ENCODE peak calls at places on chromosome 10, in nine cellular contexts. J is coronary artery, H is psoas muscle, D is brain microvascular endothelial cell, F is upper lobe of right lung, L is body of pancreas, T is heart right ventricle, U is endodermal cell, C is H9. Y is an unnamed sample.

GRCh38 chr10:47139121-47139520 is 160.9 kb upstream of the GDF10 start:
- DNase-seq in H (no peak), F (no peak), L (no peak), U (no peak), J (no peak), D (no peak), C (no peak), T (no peak), Y (peak; percentile 38)

GRCh38 chr10:11898372-11899066 is 75.4 kb downstream of the PROSER2 start:
- DNase-seq in H (no peak), T (no peak), D (no peak), F (peak; percentile 90), C (peak; percentile 24), U (peak; percentile 55), L (peak; percentile 85), J (no peak), Y (no peak)

GRCh38 chr10:3805791-3806381 is 20.9 kb upstream of the KLF6 start:
- DNase-seq in J (no peak), D (peak; percentile 89), H (no peak), C (peak; percentile 69), T (peak; percentile 74), L (peak; percentile 60), U (peak; percentile 91), F (no peak), Y (peak; percentile 86)

GRCh38 chr10:52486840-52487611 is 172.9 kb downstream of the DKK1 start:
- DNase-seq in U (no peak), D (peak; percentile 87), H (no peak), J (no peak), T (no peak), F (no peak), C (no peak), L (no peak), Y (no peak)

GRCh38 chr10:70232155-70232858 is 922 bp downstream of the PPA1 start:
- DNase-seq in F (peak; percentile 79), H (peak; percentile 40), U (peak; percentile 71), L (peak; percentile 81), T (peak; percentile 56), C (no peak), J (no peak), D (peak; percentile 48), Y (no peak)

GRCh38 chr10:80260295-80261243 is 28.9 kb downstream of the MAT1A start:
- DNase-seq in T (no peak), H (no peak), C (peak; percentile 64), U (peak; percentile 89), F (no peak), J (no peak), D (peak; percentile 27), L (no peak), Y (no peak)

GRCh38 chr10:26057466-26057865 is 123.4 kb downstream of the MYO3A start:
- DNase-seq in C (no peak), H (no peak), T (no peak), L (no peak), F (no peak), J (no peak), D (no peak), U (no peak), Y (no peak)

GRCh38 chr10:49219248-49219647 is 31.1 kb upstream of the TMEM273 start:
- DNase-seq in U (no peak), J (no peak), T (no peak), F (no peak), D (no peak), L (no peak), C (no peak), H (no peak), Y (no peak)

DNA sequence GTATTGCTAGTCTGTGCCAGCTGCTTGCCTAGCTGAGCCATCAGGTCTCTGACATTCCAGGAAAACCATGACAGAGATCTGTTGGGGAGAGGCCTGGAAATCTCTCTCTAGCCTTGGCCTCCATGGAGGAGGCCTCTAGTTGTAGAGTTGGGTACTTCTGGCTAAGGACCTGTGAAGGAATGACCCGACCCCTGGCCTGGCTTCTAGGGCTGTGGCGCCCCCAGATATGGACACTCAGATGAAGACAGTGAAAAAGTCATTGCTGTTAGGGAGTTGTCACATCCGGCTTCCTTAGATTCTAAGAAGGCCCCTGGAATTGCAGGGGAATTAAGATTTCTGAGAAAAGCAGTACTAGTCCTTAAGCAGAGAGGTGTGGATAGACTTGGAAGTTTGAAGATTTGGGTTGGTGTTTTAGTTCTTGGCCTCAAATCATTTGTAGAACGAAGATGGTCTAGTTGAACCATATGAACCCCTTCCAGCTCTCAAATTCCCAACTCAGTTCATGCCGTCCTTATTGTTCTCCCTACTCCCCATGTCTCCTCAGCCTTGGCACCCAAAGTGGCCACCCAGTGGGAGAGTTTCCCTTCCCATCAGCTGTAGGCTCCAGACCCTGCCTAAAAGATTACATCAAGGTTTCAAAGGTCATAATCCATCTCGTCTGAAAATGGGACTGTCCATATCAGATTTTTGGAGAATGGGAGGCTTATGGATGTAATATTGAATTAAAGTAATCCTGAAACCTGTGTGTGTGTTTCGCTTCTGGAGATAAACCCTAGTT is 7.0 kb downstream of the HHEX start:
- DNase-seq in J (no peak), D (no peak), T (no peak), H (no peak), F (no peak), U (peak; percentile 57), C (peak; percentile 41), L (no peak), Y (no peak)
- H3K27ac ChIP-seq in J (no peak overlapping the region), D (no peak overlapping the region), T (no peak overlapping the region), H (no peak overlapping the region), F (no peak overlapping the region), U (no peak overlapping the region), C (no peak overlapping the region), L (peak overlapping the region; percentile 92), Y (no peak overlapping the region)

GRCh38 chr10:89278034-89278535 is 23.8 kb upstream of the IFIT2 start:
- DNase-seq in L (peak; percentile 84), J (no peak), D (peak; percentile 96), H (no peak), T (peak; percentile 82), U (no peak), C (no peak), F (no peak), Y (peak; percentile 76)
- TF ChIP-seq CTCF in L (no peak), J (no peak), D (no peak), H (no peak), T (no peak), U (no peak), C (no peak), F (no peak), Y (no peak)

DNA sequence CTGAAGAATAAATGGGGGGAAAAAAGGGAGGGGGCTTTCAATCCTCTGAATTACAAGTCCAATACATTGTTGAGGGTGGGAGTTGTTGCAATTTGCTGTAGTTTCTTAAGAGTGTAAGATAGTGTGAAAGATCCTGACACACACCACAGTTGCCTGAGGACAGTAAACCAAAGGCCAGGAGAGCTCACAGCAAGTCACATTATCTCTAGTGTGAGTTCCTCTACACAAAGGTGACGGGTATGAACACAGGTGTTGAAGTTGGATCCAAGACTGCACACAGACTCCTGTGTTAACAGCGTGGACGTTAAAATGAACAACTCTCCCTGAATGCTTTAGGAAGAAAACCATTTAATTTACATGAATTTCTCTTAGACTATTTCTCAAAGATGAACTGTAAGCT is 12.0 kb downstream of the LARP4B start:
- DNase-seq in U (no peak), C (no peak), H (no peak), D (no peak), J (no peak), F (no peak), L (no peak), T (no peak), Y (no peak)
- H3K27ac ChIP-seq in U (no peak overlapping the region), C (no peak overlapping the region), H (no peak overlapping the region), D (no peak overlapping the region), J (no peak overlapping the region), F (no peak overlapping the region), L (no peak overlapping the region), T (no peak overlapping the region), Y (peak overlapping the region; percentile 35)

GRCh38 chr10:103700436-103700715 is 155.0 kb downstream of the SH3PXD2A start:
- DNase-seq in T (no peak), L (no peak), D (no peak), C (no peak), J (no peak), U (no peak), F (no peak), H (no peak), Y (no peak)

GRCh38 chr10:103701380-103702222 is 153.8 kb downstream of the SH3PXD2A start:
- DNase-seq in U (no peak), L (no peak), D (no peak), T (no peak), H (no peak), J (no peak), F (no peak), C (no peak), Y (no peak)

GRCh38 chr10:103697787-103698186 is 157.6 kb downstream of the SH3PXD2A start:
- DNase-seq in T (no peak), F (no peak), U (no peak), C (no peak), L (no peak), J (no peak), D (no peak), H (no peak), Y (no peak)

GRCh38 chr10:103698266-103698665 is 157.1 kb downstream of the SH3PXD2A start:
- DNase-seq in D (no peak), F (no peak), C (no peak), U (no peak), L (no peak), J (no peak), H (no peak), T (no peak), Y (no peak)

GRCh38 chr10:103699611-103700435 is 155.6 kb downstream of the SH3PXD2A start:
- DNase-seq in T (no peak), D (no peak), U (no peak), H (no peak), F (no peak), L (no peak), J (no peak), C (peak; percentile 50), Y (no peak)
- TF ChIP-seq CTCF in T (no peak), D (peak; percentile 55), U (peak; percentile 51), H (no peak), F (no peak), L (no peak), J (no peak), C (peak; percentile 49), Y (no peak)

GRCh38 chr10:31701546-31701945 is 227.1 kb downstream of the ARHGAP12 start:
- DNase-seq in F (no peak), T (no peak), D (no peak), L (no peak), J (no peak), H (no peak), U (no peak), C (no peak), Y (no peak)
- H3K27ac ChIP-seq in F (peak overlapping the region; percentile 95), T (peak overlapping the region; percentile 96), D (no peak overlapping the region), L (peak overlapping the region; percentile 52), J (peak overlapping the region; percentile 98), H (peak overlapping the region; percentile 31), U (no peak overlapping the region), C (no peak overlapping the region), Y (peak overlapping the region; percentile 89)

GRCh38 chr10:76040830-76041220 is 609.4 kb downstream of the LRMDA start:
- DNase-seq in H (no peak), J (no peak), T (no peak), D (no peak), L (no peak), C (no peak), F (no peak), U (no peak), Y (no peak)
- TF ChIP-seq CTCF in H (no peak), J (no peak), T (no peak), D (no peak), L (no peak), C (no peak), F (no peak), U (no peak), Y (no peak)

GRCh38 chr10:95496246-95496911 is 64.8 kb downstream of the SORBS1 start:
- DNase-seq in U (no peak), T (no peak), L (no peak), F (no peak), C (no peak), H (no peak), J (no peak), D (no peak), Y (no peak)
- H3K27ac ChIP-seq in U (no peak overlapping the region), T (no peak overlapping the region), L (no peak overlapping the region), F (no peak overlapping the region), C (no peak overlapping the region), H (peak overlapping the region; percentile 10), J (peak overlapping the region; percentile 63), D (no peak overlapping the region), Y (peak overlapping the region; percentile 24)